ENCODE peak calls at places on chromosome 15, in four cellular contexts. One of them, this sample, is unnamed. For H3K4me1, the result is how much of the 10 kb centered on the place peaks cover.

GRCh38 chr15:98878172-98878571 is 129.4 kb downstream of the PGPEP1L start:
- DNase-seq in left lung: no peak
- DNase-seq in heart right ventricle: no peak
- DNase-seq in neuronal stem cell: no peak
- DNase-seq in this sample: no peak

GRCh38 chr15:101052681-101053121 is 133.5 kb downstream of the LRRK1 start:
- DNase-seq in left lung: no peak
- DNase-seq in heart right ventricle: peak
- DNase-seq in neuronal stem cell: no peak
- DNase-seq in this sample: no peak

GRCh38 chr15:89772933-89773583 is 3.1 kb upstream of the MESP2 start:
- DNase-seq in left lung: no peak
- DNase-seq in heart right ventricle: no peak
- DNase-seq in neuronal stem cell: no peak
- DNase-seq in this sample: no peak

GRCh38 chr15:39406485-39406884 is 174.4 kb upstream of the THBS1 start:
- DNase-seq in left lung: no peak
- DNase-seq in heart right ventricle: no peak
- DNase-seq in neuronal stem cell: no peak
- DNase-seq in this sample: no peak

GRCh38 chr15:95923797-95924196 is 406.7 kb upstream of the NR2F2 start:
- DNase-seq in left lung: no peak
- DNase-seq in heart right ventricle: no peak
- DNase-seq in neuronal stem cell: no peak
- DNase-seq in this sample: no peak

GRCh38 chr15:52567886-52568568 is 803 bp downstream of the ARPP19 start:
- DNase-seq in left lung: peak
- DNase-seq in heart right ventricle: peak
- DNase-seq in neuronal stem cell: no peak
- DNase-seq in this sample: no peak

GRCh38 chr15:96264801-96265515 is 65.5 kb upstream of the NR2F2 start:
- DNase-seq in left lung: no peak
- DNase-seq in heart right ventricle: no peak
- DNase-seq in neuronal stem cell: peak
- DNase-seq in this sample: no peak

GRCh38 chr15:84740691-84741090 is 7.7 kb upstream of the ZNF592 start:
- DNase-seq in left lung: no peak
- DNase-seq in heart right ventricle: no peak
- DNase-seq in neuronal stem cell: no peak
- DNase-seq in this sample: no peak

GRCh38 chr15:69557340-69558137 is 104.9 kb downstream of the RPLP1 start:
- DNase-seq in left lung: no peak
- DNase-seq in heart right ventricle: no peak
- DNase-seq in neuronal stem cell: no peak
- DNase-seq in this sample: no peak

GRCh38 chr15:57680021-57680420 is 26.5 kb upstream of the POLR2M start:
- DNase-seq in left lung: no peak
- DNase-seq in heart right ventricle: no peak
- DNase-seq in neuronal stem cell: no peak
- DNase-seq in this sample: no peak

GRCh38 chr15:49490963-49491362 is 67.9 kb downstream of the FGF7 start:
- DNase-seq in left lung: no peak
- DNase-seq in heart right ventricle: no peak
- DNase-seq in neuronal stem cell: no peak
- DNase-seq in this sample: no peak

GRCh38 chr15:59993950-59994401 is 10.1 kb upstream of the FOXB1 start:
- DNase-seq in left lung: no peak
- DNase-seq in heart right ventricle: no peak
- DNase-seq in neuronal stem cell: peak
- DNase-seq in this sample: no peak

GRCh38 chr15:82315519-82316246 is 33.6 kb downstream of the GOLGA6L10 start:
- DNase-seq in left lung: no peak
- DNase-seq in heart right ventricle: peak
- DNase-seq in neuronal stem cell: no peak
- DNase-seq in this sample: no peak

GRCh38 chr15:71114887-71115566 is at the start of gene THSD4:
- DNase-seq in left lung: peak
- DNase-seq in heart right ventricle: peak
- DNase-seq in neuronal stem cell: peak
- DNase-seq in this sample: peak

GRCh38 chr15:47620960-47621681 is 96.2 kb upstream of the SEMA6D start:
- DNase-seq in left lung: no peak
- DNase-seq in heart right ventricle: no peak
- DNase-seq in neuronal stem cell: no peak
- DNase-seq in this sample: no peak

GRCh38 chr15:63930034-63930433 is 96.3 kb upstream of the HERC1 start:
- DNase-seq in left lung: no peak
- DNase-seq in heart right ventricle: no peak
- DNase-seq in neuronal stem cell: no peak
- DNase-seq in this sample: no peak

GRCh38 chr15:98612490-98613110 is 35.7 kb upstream of the IGF1R start:
- DNase-seq in left lung: no peak
- DNase-seq in heart right ventricle: no peak
- DNase-seq in neuronal stem cell: no peak
- DNase-seq in this sample: no peak

GRCh38 chr15:76987896-76988860 is 6.7 kb upstream of the PSTPIP1 start:
- DNase-seq in left lung: peak
- DNase-seq in heart right ventricle: peak
- DNase-seq in neuronal stem cell: no peak
- DNase-seq in this sample: peak

GRCh38 chr15:75921732-75922703 is 18.3 kb downstream of the FBXO22 start:
- DNase-seq in left lung: no peak
- DNase-seq in heart right ventricle: peak
- DNase-seq in neuronal stem cell: no peak
- DNase-seq in this sample: peak

GRCh38 chr15:57526615-57527014 is 65.1 kb upstream of the MYZAP start:
- DNase-seq in left lung: no peak
- DNase-seq in heart right ventricle: no peak
- DNase-seq in neuronal stem cell: no peak
- DNase-seq in this sample: no peak

DNA sequence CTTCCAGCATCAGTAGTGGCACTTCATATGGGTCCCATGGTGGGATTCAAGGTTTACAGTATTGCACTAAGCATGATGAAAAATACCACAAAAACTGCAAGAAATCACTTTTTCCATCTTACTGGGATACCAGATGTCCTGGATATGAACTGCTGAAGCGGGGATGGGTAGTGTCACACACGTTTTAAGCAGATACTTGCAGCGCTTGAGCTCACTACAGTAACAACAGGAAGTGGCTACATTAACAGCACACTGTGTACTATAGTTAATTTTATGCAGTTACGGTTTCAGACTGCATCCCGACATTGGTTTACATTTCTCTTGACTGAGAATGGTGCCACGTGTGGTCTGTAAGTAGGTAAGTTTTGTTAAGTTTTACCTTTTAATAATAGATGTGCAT is 3.5 kb upstream of the ISG20 start:
- DNase-seq in left lung: no peak
- DNase-seq in heart right ventricle: no peak
- DNase-seq in neuronal stem cell: no peak
- DNase-seq in this sample: no peak
- H3K4me3 ChIP-seq in left lung: no peak
- H3K4me3 ChIP-seq in heart right ventricle: no peak
- H3K4me3 ChIP-seq in neuronal stem cell: no peak
- H3K4me3 ChIP-seq in this sample: no peak

GRCh38 chr15:67825880-67826716 is 789 bp downstream of the SKOR1 start:
- DNase-seq in left lung: peak
- DNase-seq in heart right ventricle: no peak
- DNase-seq in neuronal stem cell: no peak
- DNase-seq in this sample: peak
- H3K4me1 ChIP-seq in left lung: half or more
- H3K4me1 ChIP-seq in heart right ventricle: half or more
- H3K4me1 ChIP-seq in neuronal stem cell: under half
- H3K4me1 ChIP-seq in this sample: under half

GRCh38 chr15:46131876-46132275 is 497.0 kb downstream of the SQOR start:
- DNase-seq in left lung: peak
- DNase-seq in heart right ventricle: no peak
- DNase-seq in neuronal stem cell: no peak
- DNase-seq in this sample: no peak

DNA sequence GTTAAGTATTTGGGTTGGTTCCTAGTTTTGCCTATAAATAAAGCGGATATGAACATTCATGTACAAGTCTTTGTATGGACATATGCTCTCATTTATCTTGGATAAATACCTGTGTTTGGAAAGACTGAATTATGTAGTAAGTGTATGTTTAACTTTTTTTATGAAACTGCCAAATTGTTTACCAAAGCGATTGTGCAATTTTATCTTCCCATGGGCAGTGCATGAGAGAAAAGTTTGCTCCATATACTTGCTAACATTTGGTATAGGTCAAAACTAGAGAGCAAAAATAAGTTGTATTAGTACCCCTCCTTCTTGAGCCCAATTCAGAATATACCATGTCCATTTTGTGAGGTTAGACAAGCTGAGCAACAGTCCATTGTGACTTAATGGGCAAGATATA is 502.6 kb downstream of the SQOR start:
- DNase-seq in left lung: no peak
- DNase-seq in heart right ventricle: no peak
- DNase-seq in neuronal stem cell: no peak
- DNase-seq in this sample: no peak
- H3K4me3 ChIP-seq in left lung: no peak
- H3K4me3 ChIP-seq in heart right ventricle: no peak
- H3K4me3 ChIP-seq in neuronal stem cell: no peak
- H3K4me3 ChIP-seq in this sample: no peak

GRCh38 chr15:78034495-78035191 is 42.9 kb downstream of the TBC1D2B start:
- DNase-seq in left lung: peak
- DNase-seq in heart right ventricle: no peak
- DNase-seq in neuronal stem cell: no peak
- DNase-seq in this sample: peak
- H3K4me1 ChIP-seq in left lung: half or more
- H3K4me1 ChIP-seq in heart right ventricle: half or more
- H3K4me1 ChIP-seq in neuronal stem cell: under half
- H3K4me1 ChIP-seq in this sample: under half